ENCODE peak calls at places on chromosome 12, in nine cellular contexts. U is spleen; O is A549; L is tibial artery; P is dorsolateral prefrontal cortex; T is CD4-positive, alpha-beta T cell; B is naive thymus-derived CD4-positive, alpha-beta T cell; J is CD8-positive, alpha-beta memory T cell; C is upper lobe of right lung. Z is an unnamed sample.

GRCh38 chr12:132614861-132615578 is 3.6 kb upstream of the P2RX2 start:
- DNase-seq in U (peak; percentile 92), O (peak; percentile 80), L (peak; percentile 87), P (peak; percentile 83), T (peak; percentile 71), B (peak; percentile 83), J (peak; percentile 72), C (peak; percentile 86), Z (peak; percentile 69)

GRCh38 chr12:106360400-106360994 is 2.9 kb downstream of the POLR3B start:
- DNase-seq in U (no peak), O (no peak), L (no peak), P (no peak), T (no peak), B (no peak), J (no peak), C (no peak), Z (no peak)

GRCh38 chr12:130086248-130086647 is 76.0 kb upstream of the FZD10 start:
- DNase-seq in U (no peak), O (no peak), L (no peak), P (no peak), T (no peak), B (peak; percentile 43), J (peak; percentile 14), C (no peak), Z (no peak)

GRCh38 chr12:124509676-124510300 is 57.6 kb downstream of the NCOR2 start:
- DNase-seq in U (no peak), O (no peak), L (peak; percentile 85), P (peak; percentile 73), T (no peak), B (no peak), J (no peak), C (no peak), Z (peak; percentile 87)

GRCh38 chr12:78490841-78491240 is 373.7 kb upstream of the SYT1 start:
- DNase-seq in U (no peak), O (no peak), L (no peak), P (no peak), T (no peak), B (no peak), J (no peak), C (no peak), Z (no peak)

GRCh38 chr12:76790564-76791552 is 26.9 kb downstream of the ZDHHC17 start:
- DNase-seq in U (no peak), O (peak; percentile 21), L (no peak), P (no peak), T (no peak), B (peak; percentile 52), J (peak; percentile 34), C (no peak), Z (no peak)

GRCh38 chr12:16303939-16304338 is 26.5 kb upstream of the SLC15A5 start:
- DNase-seq in U (no peak), O (no peak), L (no peak), P (no peak), T (no peak), B (no peak), J (no peak), C (no peak), Z (no peak)

GRCh38 chr12:86264451-86265328 is 8.5 kb upstream of the MGAT4C start:
- DNase-seq in U (peak; percentile 64), O (no peak), L (no peak), P (no peak), T (no peak), B (no peak), J (no peak), C (peak; percentile 81), Z (no peak)

GRCh38 chr12:47773858-47774580 is 981 bp downstream of the SLC48A1 start:
- DNase-seq in U (peak; percentile 77), O (peak; percentile 51), L (no peak), P (no peak), T (no peak), B (no peak), J (no peak), C (no peak), Z (no peak)
- H3K27ac ChIP-seq in U (peak overlapping the region; percentile 90), O (peak overlapping the region; percentile 96), L (peak overlapping the region; percentile 87), P (peak overlapping the region; percentile 99), T (no peak overlapping the region), B (peak overlapping the region; percentile 74), J (peak overlapping the region; percentile 74), C (peak overlapping the region; percentile 81), Z (peak overlapping the region; percentile 99)

DNA sequence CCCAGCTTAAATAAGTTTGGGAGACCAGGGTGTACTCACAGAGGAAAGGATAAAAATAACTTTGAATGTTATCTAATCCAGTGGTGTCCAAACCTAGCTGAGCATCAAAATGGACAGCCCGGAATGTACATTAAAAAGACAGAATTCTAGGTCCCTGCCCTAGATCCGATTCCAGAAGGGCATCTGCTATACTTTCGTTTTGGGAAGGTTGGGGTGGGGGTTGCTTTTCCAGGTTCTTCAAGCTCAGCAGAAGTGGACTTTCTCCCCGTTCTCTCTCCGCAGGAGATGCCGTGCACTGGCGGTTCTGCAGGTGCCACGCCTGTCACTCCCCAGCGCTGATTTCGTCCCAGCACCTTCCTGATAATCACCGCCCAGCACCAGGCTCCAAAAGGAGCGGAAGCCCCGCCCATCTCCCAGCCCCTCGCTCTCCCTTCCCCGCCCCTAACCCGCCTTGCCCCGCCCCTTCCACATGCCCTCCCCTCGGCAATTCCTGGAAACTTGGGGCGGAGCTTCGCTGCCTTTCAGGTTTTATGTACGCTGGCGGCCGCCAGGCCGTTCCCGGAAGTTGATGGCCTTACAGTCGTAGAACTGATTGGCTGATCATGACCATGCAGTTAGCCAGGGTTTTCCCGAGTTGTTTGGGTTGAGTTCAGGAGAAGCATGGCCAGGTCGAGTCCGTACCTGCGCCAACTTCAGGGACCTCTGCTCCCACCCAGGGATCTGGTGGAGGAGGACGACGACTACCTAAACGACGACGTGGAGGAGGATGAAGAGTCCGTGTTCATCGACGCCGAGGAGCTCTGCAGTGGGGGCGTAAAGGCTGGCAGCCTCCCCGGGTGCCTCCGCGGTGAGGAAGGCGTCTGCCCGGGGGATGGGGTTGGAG is at the start of gene HELB:
- DNase-seq in U (peak; percentile 99), O (peak; percentile 90), L (peak; percentile 98), P (peak; percentile 93), T (peak; percentile 97), B (peak; percentile 86), J (peak; percentile 85), C (peak; percentile 99), Z (peak; percentile 96)
- H3K27ac ChIP-seq in U (peak within 1 kb of the TSS; percentile 90), O (peak within 1 kb of the TSS; percentile 91), L (peak within 1 kb of the TSS; percentile 68), P (peak within 1 kb of the TSS; percentile 40), T (peak within 1 kb of the TSS; percentile 86), B (peak within 1 kb of the TSS; percentile 91), J (peak within 1 kb of the TSS; percentile 82), C (peak within 1 kb of the TSS; percentile 82), Z (peak within 1 kb of the TSS; percentile 79)

DNA sequence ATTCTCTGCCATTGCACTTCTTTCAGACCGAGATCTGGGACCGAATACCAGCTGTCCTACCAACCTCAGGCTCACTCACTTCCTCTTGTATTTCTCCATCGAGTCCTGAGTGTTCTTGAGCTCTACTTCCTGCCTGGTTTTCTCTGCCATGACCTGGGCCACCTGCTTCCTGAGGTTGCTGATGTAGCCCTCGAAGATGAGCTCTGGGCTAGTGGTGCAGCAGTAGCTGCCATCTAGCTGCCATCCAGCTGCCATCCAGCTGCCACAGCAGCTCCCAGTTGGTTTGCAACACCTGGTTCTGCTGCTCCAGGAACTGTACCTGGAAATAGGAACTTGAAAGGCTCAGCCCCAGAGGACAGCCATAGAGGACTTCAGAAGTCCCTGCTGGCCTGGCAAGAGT is 15.0 kb upstream of the KRT73 start:
- DNase-seq in U (peak; percentile 58), O (no peak), L (peak; percentile 15), P (no peak), T (no peak), B (peak; percentile 70), J (peak; percentile 47), C (no peak), Z (no peak)
- H3K27ac ChIP-seq in U (no peak overlapping the region), O (no peak overlapping the region), L (no peak overlapping the region), P (no peak overlapping the region), T (no peak overlapping the region), B (peak overlapping the region; percentile 61), J (no peak overlapping the region), C (no peak overlapping the region), Z (no peak overlapping the region)

GRCh38 chr12:127635838-127636237 is 631.1 kb upstream of the TMEM132C start:
- DNase-seq in U (no peak), O (no peak), L (no peak), P (no peak), T (no peak), B (no peak), J (no peak), C (no peak), Z (no peak)

GRCh38 chr12:127642208-127642607 is 624.8 kb upstream of the TMEM132C start:
- DNase-seq in U (no peak), O (no peak), L (no peak), P (no peak), T (no peak), B (no peak), J (no peak), C (no peak), Z (no peak)

GRCh38 chr12:127636881-127637280 is 630.1 kb upstream of the TMEM132C start:
- DNase-seq in U (no peak), O (no peak), L (no peak), P (no peak), T (no peak), B (no peak), J (no peak), C (no peak), Z (no peak)

DNA sequence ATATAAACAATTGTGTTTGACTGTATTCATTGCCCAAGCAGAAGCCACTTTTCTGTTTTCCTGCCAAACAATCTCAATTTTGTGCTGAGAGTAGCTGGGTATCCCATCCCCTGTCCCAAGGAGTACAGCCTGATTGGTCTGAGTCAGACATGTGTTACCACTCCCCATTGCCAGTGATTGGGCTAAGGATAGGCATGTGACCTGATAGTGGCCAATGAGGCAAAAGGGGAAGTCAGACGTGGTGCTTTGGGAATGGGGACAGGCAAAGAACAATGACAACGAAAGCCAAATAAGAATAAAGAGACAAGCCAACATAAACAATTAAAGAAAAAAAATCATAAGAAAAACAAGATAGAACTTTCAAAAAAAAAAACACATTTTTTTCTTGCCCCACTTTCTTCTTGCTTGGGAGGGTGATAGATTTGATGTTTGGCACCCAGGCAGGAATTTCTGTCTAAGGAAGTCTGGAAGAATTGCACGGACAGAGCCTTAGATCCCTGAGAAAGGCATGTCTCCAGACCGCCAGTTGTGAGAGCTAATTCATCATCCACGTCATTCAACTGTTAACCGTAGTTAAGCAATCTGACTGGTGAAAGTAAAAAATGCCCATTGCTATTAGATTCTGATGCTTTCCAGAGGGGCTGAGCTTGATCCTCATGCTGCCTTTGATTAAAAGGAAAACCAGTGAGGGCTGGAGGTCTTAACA is 626.6 kb upstream of the TMEM132C start:
- DNase-seq in U (no peak), O (no peak), L (peak; percentile 75), P (no peak), T (no peak), B (no peak), J (no peak), C (no peak), Z (no peak)
- H3K27ac ChIP-seq in U (no peak overlapping the region), O (no peak overlapping the region), L (peak overlapping the region; percentile 41), P (no peak overlapping the region), T (no peak overlapping the region), B (no peak overlapping the region), J (no peak overlapping the region), C (no peak overlapping the region), Z (no peak overlapping the region)

Z was measured in substantia nigra.